ENCODE peak calls at places on chromosome 22, in nine cellular contexts. One of them, this sample, is unnamed.

GRCh38 chr22:48884292-48884691 is 943.4 kb downstream of the BRD1 start:
- DNase-seq in epithelial cell of esophagus: no peak
- DNase-seq in IMR-90: no peak
- DNase-seq in suprapubic skin: peak
- DNase-seq in endodermal cell: peak
- DNase-seq in GM06990: no peak
- DNase-seq in esophagus squamous epithelium: no peak
- DNase-seq in HAP-1: no peak
- DNase-seq in mammary epithelial cell: no peak
- DNase-seq in this sample: no peak

GRCh38 chr22:48889887-48890692 is 937.6 kb downstream of the BRD1 start:
- DNase-seq in mammary epithelial cell: no peak
- DNase-seq in endodermal cell: peak
- DNase-seq in esophagus squamous epithelium: no peak
- DNase-seq in epithelial cell of esophagus: no peak
- DNase-seq in GM06990: no peak
- DNase-seq in IMR-90: no peak
- DNase-seq in suprapubic skin: peak
- DNase-seq in HAP-1: no peak
- DNase-seq in this sample: peak

GRCh38 chr22:26646158-26646557 is 11.2 kb upstream of the MIAT start:
- DNase-seq in mammary epithelial cell: no peak
- DNase-seq in esophagus squamous epithelium: no peak
- DNase-seq in endodermal cell: no peak
- DNase-seq in epithelial cell of esophagus: no peak
- DNase-seq in suprapubic skin: no peak
- DNase-seq in IMR-90: peak
- DNase-seq in HAP-1: no peak
- DNase-seq in GM06990: no peak
- DNase-seq in this sample: no peak

GRCh38 chr22:20979243-20979809 is 2.8 kb upstream of the LZTR1 start:
- DNase-seq in epithelial cell of esophagus: peak
- DNase-seq in endodermal cell: peak
- DNase-seq in mammary epithelial cell: peak
- DNase-seq in esophagus squamous epithelium: no peak
- DNase-seq in IMR-90: peak
- DNase-seq in GM06990: peak
- DNase-seq in suprapubic skin: no peak
- DNase-seq in HAP-1: no peak
- DNase-seq in this sample: peak

GRCh38 chr22:23682827-23683355 is 7.9 kb upstream of the RGL4 start:
- DNase-seq in GM06990: no peak
- DNase-seq in HAP-1: no peak
- DNase-seq in suprapubic skin: no peak
- DNase-seq in esophagus squamous epithelium: no peak
- DNase-seq in epithelial cell of esophagus: no peak
- DNase-seq in endodermal cell: no peak
- DNase-seq in IMR-90: no peak
- DNase-seq in mammary epithelial cell: no peak
- DNase-seq in this sample: no peak

GRCh38 chr22:43755452-43755851 is 56.7 kb downstream of the EFCAB6 start:
- DNase-seq in IMR-90: no peak
- DNase-seq in endodermal cell: no peak
- DNase-seq in HAP-1: no peak
- DNase-seq in suprapubic skin: no peak
- DNase-seq in esophagus squamous epithelium: no peak
- DNase-seq in GM06990: no peak
- DNase-seq in mammary epithelial cell: no peak
- DNase-seq in epithelial cell of esophagus: no peak
- DNase-seq in this sample: no peak

GRCh38 chr22:20787746-20788626 is 14.1 kb downstream of the SERPIND1 start:
- DNase-seq in IMR-90: no peak
- DNase-seq in GM06990: no peak
- DNase-seq in mammary epithelial cell: no peak
- DNase-seq in esophagus squamous epithelium: no peak
- DNase-seq in suprapubic skin: no peak
- DNase-seq in HAP-1: no peak
- DNase-seq in endodermal cell: no peak
- DNase-seq in epithelial cell of esophagus: no peak
- DNase-seq in this sample: no peak

GRCh38 chr22:26894766-26895485 is 237.5 kb downstream of the MIAT start:
- DNase-seq in epithelial cell of esophagus: peak
- DNase-seq in endodermal cell: no peak
- DNase-seq in HAP-1: no peak
- DNase-seq in IMR-90: peak
- DNase-seq in esophagus squamous epithelium: no peak
- DNase-seq in mammary epithelial cell: peak
- DNase-seq in suprapubic skin: no peak
- DNase-seq in GM06990: no peak
- DNase-seq in this sample: no peak

GRCh38 chr22:49693416-49693815 is 134.3 kb downstream of the BRD1 start:
- DNase-seq in GM06990: no peak
- DNase-seq in esophagus squamous epithelium: no peak
- DNase-seq in HAP-1: no peak
- DNase-seq in suprapubic skin: no peak
- DNase-seq in IMR-90: no peak
- DNase-seq in epithelial cell of esophagus: no peak
- DNase-seq in endodermal cell: peak
- DNase-seq in mammary epithelial cell: no peak
- DNase-seq in this sample: no peak

GRCh38 chr22:35467788-35468187 is 67.8 kb downstream of the MCM5 start:
- DNase-seq in GM06990: no peak
- DNase-seq in endodermal cell: peak
- DNase-seq in suprapubic skin: peak
- DNase-seq in IMR-90: peak
- DNase-seq in HAP-1: no peak
- DNase-seq in epithelial cell of esophagus: no peak
- DNase-seq in esophagus squamous epithelium: no peak
- DNase-seq in mammary epithelial cell: peak
- DNase-seq in this sample: peak

GRCh38 chr22:24327827-24328226 is 57.2 kb downstream of the SPECC1L start:
- DNase-seq in suprapubic skin: no peak
- DNase-seq in epithelial cell of esophagus: no peak
- DNase-seq in esophagus squamous epithelium: no peak
- DNase-seq in GM06990: no peak
- DNase-seq in HAP-1: no peak
- DNase-seq in mammary epithelial cell: no peak
- DNase-seq in endodermal cell: no peak
- DNase-seq in IMR-90: no peak
- DNase-seq in this sample: no peak

GRCh38 chr22:36036167-36036624 is 7.6 kb upstream of the RBFOX2 start:
- DNase-seq in mammary epithelial cell: no peak
- DNase-seq in epithelial cell of esophagus: no peak
- DNase-seq in GM06990: no peak
- DNase-seq in HAP-1: peak
- DNase-seq in suprapubic skin: no peak
- DNase-seq in IMR-90: no peak
- DNase-seq in endodermal cell: no peak
- DNase-seq in esophagus squamous epithelium: no peak
- DNase-seq in this sample: no peak

GRCh38 chr22:47676685-47677084 is 914.2 kb downstream of the TBC1D22A start:
- DNase-seq in esophagus squamous epithelium: no peak
- DNase-seq in suprapubic skin: no peak
- DNase-seq in IMR-90: no peak
- DNase-seq in HAP-1: no peak
- DNase-seq in GM06990: no peak
- DNase-seq in endodermal cell: no peak
- DNase-seq in epithelial cell of esophagus: no peak
- DNase-seq in mammary epithelial cell: no peak
- DNase-seq in this sample: no peak

GRCh38 chr22:48146426-48146825 is 1384.0 kb downstream of the TBC1D22A start:
- DNase-seq in suprapubic skin: peak
- DNase-seq in esophagus squamous epithelium: no peak
- DNase-seq in HAP-1: no peak
- DNase-seq in endodermal cell: peak
- DNase-seq in epithelial cell of esophagus: no peak
- DNase-seq in GM06990: no peak
- DNase-seq in mammary epithelial cell: no peak
- DNase-seq in IMR-90: no peak
- DNase-seq in this sample: peak

DNA sequence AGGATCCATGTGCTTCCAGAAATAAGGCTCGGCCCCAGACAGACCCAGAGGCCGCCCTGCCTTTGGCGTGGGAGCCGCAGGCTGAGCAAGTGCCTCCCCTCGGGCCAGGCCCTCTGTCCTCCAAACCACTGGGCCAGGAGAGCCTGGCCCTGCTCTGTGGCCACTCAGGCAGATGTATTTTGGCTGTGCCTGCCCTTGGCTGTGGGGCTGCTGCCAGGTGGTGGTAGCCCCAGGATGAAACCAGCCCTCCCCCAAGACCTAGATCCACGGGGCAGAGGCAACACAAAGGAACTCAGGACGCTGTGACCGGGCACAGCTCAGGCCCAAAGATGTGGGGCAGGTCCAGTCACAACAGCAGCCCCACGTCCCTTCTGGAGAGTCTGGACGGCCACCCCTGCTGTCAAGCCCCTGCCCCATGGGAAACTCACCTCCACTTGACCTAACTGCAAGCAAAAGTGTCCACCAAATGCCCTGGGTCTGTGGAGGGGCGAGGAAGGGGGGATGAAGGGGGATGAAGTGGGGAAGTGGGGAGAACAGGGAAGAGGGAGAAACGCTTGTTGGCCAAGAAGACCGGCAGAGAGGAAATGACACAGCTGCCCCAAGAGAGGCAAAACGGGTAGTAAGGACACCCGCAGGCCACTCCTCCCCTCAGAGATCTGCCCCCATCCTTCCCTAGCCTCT is 23.9 kb downstream of the PISD start:
- DNase-seq in IMR-90: no peak
- DNase-seq in mammary epithelial cell: no peak
- DNase-seq in HAP-1: no peak
- DNase-seq in suprapubic skin: no peak
- DNase-seq in GM06990: peak
- DNase-seq in esophagus squamous epithelium: no peak
- DNase-seq in epithelial cell of esophagus: peak
- DNase-seq in endodermal cell: peak
- DNase-seq in this sample: peak
- H3K4me3 ChIP-seq in IMR-90: no peak
- H3K4me3 ChIP-seq in mammary epithelial cell: no peak
- H3K4me3 ChIP-seq in HAP-1: no peak
- H3K4me3 ChIP-seq in suprapubic skin: peak
- H3K4me3 ChIP-seq in GM06990: peak
- H3K4me3 ChIP-seq in esophagus squamous epithelium: peak
- H3K4me3 ChIP-seq in epithelial cell of esophagus: no peak
- H3K4me3 ChIP-seq in endodermal cell: no peak
- H3K4me3 ChIP-seq in this sample: no peak

GRCh38 chr22:46065733-46066454 is 84.4 kb upstream of the PPARA start:
- DNase-seq in HAP-1: no peak
- DNase-seq in endodermal cell: no peak
- DNase-seq in epithelial cell of esophagus: no peak
- DNase-seq in GM06990: no peak
- DNase-seq in mammary epithelial cell: peak
- DNase-seq in suprapubic skin: no peak
- DNase-seq in IMR-90: no peak
- DNase-seq in esophagus squamous epithelium: no peak
- DNase-seq in this sample: no peak
- H3K4me3 ChIP-seq in HAP-1: no peak
- H3K4me3 ChIP-seq in endodermal cell: no peak
- H3K4me3 ChIP-seq in epithelial cell of esophagus: peak
- H3K4me3 ChIP-seq in GM06990: no peak
- H3K4me3 ChIP-seq in mammary epithelial cell: peak
- H3K4me3 ChIP-seq in suprapubic skin: peak
- H3K4me3 ChIP-seq in IMR-90: no peak
- H3K4me3 ChIP-seq in esophagus squamous epithelium: peak
- H3K4me3 ChIP-seq in this sample: no peak

DNA sequence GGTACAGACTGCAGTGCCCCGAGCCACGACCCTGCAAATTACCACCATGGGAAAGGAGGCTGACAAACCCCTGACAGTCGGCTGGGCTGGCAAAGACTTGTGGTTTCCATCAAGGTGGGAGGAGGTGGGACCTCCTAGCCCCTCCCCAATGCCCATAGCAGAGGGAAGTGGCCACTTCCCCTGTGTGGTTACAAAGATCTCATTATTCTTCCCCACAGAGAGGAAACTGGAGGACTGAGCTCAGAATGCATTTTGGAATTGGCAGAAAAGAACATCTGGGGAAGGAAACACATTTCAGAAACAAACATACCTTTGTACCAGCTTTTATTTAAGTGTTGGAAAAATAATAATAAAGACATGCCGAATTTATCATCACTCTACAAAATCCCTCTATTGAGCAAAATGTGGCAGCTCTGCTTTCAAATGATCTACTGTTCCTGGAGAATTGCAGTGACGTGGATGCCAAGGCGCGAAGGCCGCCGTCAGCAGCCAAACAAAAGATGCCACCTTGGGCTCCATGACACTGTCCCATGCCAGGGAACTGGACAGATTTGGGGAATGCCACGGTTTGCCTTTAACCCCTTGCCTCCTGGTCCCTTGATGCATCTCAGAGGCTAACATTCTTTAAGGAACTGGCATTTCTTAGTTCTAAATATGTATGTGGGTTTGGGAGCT is 169.6 kb downstream of the CRYBB2 start:
- DNase-seq in mammary epithelial cell: no peak
- DNase-seq in HAP-1: no peak
- DNase-seq in GM06990: no peak
- DNase-seq in suprapubic skin: no peak
- DNase-seq in endodermal cell: no peak
- DNase-seq in esophagus squamous epithelium: no peak
- DNase-seq in epithelial cell of esophagus: no peak
- DNase-seq in IMR-90: no peak
- DNase-seq in this sample: no peak
- H3K4me3 ChIP-seq in mammary epithelial cell: no peak
- H3K4me3 ChIP-seq in HAP-1: no peak
- H3K4me3 ChIP-seq in GM06990: no peak
- H3K4me3 ChIP-seq in suprapubic skin: no peak
- H3K4me3 ChIP-seq in endodermal cell: no peak
- H3K4me3 ChIP-seq in esophagus squamous epithelium: no peak
- H3K4me3 ChIP-seq in epithelial cell of esophagus: no peak
- H3K4me3 ChIP-seq in IMR-90: no peak
- H3K4me3 ChIP-seq in this sample: no peak

DNA sequence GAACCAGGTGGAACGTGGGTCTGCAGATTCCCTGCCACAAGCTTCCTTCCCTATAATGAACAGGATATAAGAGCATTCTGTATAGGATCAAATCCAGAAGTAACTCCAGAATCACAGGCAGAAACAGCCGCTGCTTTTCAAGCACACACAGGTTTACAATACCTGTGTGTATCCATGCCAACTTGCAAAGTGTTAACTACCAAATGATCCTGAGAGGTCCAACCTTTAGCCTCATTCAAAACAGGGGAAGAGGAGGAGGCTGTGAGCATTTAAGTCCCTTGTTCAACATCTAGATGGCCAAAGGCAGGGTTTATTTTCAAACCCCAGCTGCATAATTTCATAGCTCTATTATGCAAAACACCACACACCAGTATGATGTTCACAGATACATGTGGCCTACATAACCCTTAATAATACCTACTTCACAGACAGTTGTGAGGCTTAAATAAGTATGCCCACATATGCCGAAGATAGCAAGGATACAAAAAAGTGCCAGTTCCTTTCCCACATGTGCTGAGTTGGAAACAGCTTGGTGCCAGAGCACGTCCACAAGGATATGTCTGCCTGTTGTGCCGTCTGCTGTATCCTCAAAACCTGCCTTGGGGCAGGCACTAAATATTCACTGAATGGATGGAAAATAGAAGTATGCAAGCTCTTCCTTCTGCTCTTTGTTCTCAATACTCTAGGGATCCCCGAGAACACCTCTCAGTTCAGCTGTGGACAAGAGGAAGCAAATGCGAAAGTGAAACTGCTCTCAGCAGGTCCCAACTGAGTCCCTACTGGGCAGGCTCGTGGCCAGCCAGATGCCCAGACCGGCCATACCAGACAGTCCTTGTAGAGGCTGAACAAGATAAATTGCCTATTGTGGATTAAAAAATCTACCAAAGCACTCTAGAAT is 66.8 kb downstream of the LARGE1 start:
- DNase-seq in esophagus squamous epithelium: no peak
- DNase-seq in endodermal cell: no peak
- DNase-seq in IMR-90: peak
- DNase-seq in epithelial cell of esophagus: peak
- DNase-seq in mammary epithelial cell: peak
- DNase-seq in GM06990: peak
- DNase-seq in suprapubic skin: no peak
- DNase-seq in HAP-1: peak
- DNase-seq in this sample: peak
- H3K4me3 ChIP-seq in esophagus squamous epithelium: peak
- H3K4me3 ChIP-seq in endodermal cell: no peak
- H3K4me3 ChIP-seq in IMR-90: peak
- H3K4me3 ChIP-seq in epithelial cell of esophagus: peak
- H3K4me3 ChIP-seq in mammary epithelial cell: peak
- H3K4me3 ChIP-seq in GM06990: peak
- H3K4me3 ChIP-seq in suprapubic skin: peak
- H3K4me3 ChIP-seq in HAP-1: peak
- H3K4me3 ChIP-seq in this sample: no peak